ENCODE peak calls at places on chromosomes 11 and 22, in nine cellular contexts. D is right atrium auricular region, I is adipocyte, S is cardiac fibroblast, A is upper lobe of right lung, G is Caco-2, P is fibroblast of pulmonary artery, W is GM23338, O is DND-41. T is an unnamed sample.

GRCh38 chr11:116333193-116333592 is 439.6 kb downstream of the BUD13 start:
- DNase-seq in D (peak; percentile 34), I (no peak), S (no peak), A (no peak), G (no peak), P (no peak), W (no peak), O (no peak), T (no peak)

GRCh38 chr22:44392446-44392921 is 79.7 kb upstream of the SHISAL1 start:
- DNase-seq in D (no peak), I (no peak), S (no peak), A (peak; percentile 45), G (peak; percentile 12), P (no peak), W (no peak), O (no peak), T (no peak)

GRCh38 chr22:17706947-17707346 is 67.3 kb downstream of the BID start:
- DNase-seq in D (no peak), I (no peak), S (peak; percentile 14), A (no peak), G (no peak), P (no peak), W (no peak), O (no peak), T (no peak)

GRCh38 chr11:132653237-132653636 is 879.1 kb downstream of the OPCML start:
- DNase-seq in D (no peak), I (no peak), S (no peak), A (no peak), G (no peak), P (no peak), W (no peak), O (no peak), T (no peak)

GRCh38 chr11:57639321-57640067 is 10.2 kb downstream of the YPEL4 start:
- DNase-seq in D (no peak), I (peak; percentile 40), S (no peak), A (no peak), G (peak; percentile 70), P (peak; percentile 80), W (peak; percentile 99), O (peak; percentile 98), T (no peak)

GRCh38 chr22:32695451-32695891 is 106.0 kb upstream of the TIMP3 start:
- DNase-seq in D (no peak), I (peak; percentile 40), S (peak; percentile 80), A (no peak), G (peak; percentile 67), P (peak; percentile 54), W (no peak), O (no peak), T (no peak)

GRCh38 chr11:130157840-130158239 is 1.7 kb upstream of the ST14 start:
- DNase-seq in D (no peak), I (no peak), S (no peak), A (no peak), G (no peak), P (no peak), W (no peak), O (no peak), T (no peak)

GRCh38 chr11:62535802-62536201 is 10.8 kb downstream of the AHNAK start:
- DNase-seq in D (no peak), I (no peak), S (no peak), A (no peak), G (no peak), P (no peak), W (no peak), O (no peak), T (no peak)

GRCh38 chr11:77697865-77698264 is 60.3 kb upstream of the CLNS1A start:
- DNase-seq in D (no peak), I (no peak), S (no peak), A (no peak), G (no peak), P (no peak), W (no peak), O (no peak), T (no peak)

GRCh38 chr11:15114501-15115475 is at the start of gene INSC:
- DNase-seq in D (no peak), I (peak; percentile 52), S (no peak), A (no peak), G (no peak), P (no peak), W (peak; percentile 74), O (no peak), T (no peak)

DNA sequence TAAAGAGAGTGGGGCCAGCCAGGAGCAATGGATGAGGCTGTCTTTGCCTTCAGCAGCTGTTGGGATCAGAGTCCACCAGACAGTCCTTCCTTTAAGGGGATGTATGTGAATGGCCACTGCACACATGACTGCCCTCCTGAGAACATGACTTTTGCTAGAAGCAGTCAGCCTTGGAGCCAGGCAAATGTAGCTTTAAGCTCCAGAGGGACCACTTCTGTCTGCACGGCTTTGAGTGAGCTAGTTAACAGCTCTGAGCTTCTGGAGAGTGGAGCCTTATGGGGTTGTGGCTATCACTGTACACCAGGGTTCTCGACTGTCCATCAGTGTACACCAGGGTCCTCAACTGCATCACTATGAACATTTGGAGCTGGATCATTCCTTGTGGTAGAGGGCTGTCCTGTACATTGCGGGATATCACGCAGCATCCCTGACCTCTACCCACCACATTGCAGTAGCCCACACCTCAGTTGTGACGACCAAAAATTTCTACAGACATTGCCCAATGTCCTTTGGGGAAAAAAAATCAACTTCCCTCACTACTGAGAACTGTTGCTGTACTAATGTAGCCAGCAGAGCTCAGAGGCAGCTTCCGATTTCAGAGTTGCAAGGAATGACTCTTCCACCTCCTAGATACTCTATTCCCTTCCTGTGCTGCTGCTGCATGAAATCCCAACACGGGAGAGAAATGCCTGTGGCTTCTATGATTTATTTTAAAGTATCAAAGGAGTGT is 169.4 kb downstream of the MYO18B start:
- DNase-seq in D (no peak), I (no peak), S (no peak), A (no peak), G (no peak), P (no peak), W (no peak), O (no peak), T (no peak)
- H3K4me3 ChIP-seq in D (no peak overlapping the region), I (no peak overlapping the region), S (no peak overlapping the region), A (no peak overlapping the region), G (no peak overlapping the region), P (no peak overlapping the region), W (no peak overlapping the region), O (no peak overlapping the region), T (no peak overlapping the region)

GRCh38 chr11:8812438-8812837 is 98.6 kb upstream of the AKIP1 start:
- DNase-seq in D (peak; percentile 74), I (peak; percentile 45), S (peak; percentile 46), A (peak; percentile 87), G (no peak), P (peak; percentile 54), W (no peak), O (no peak), T (no peak)

GRCh38 chr11:8809605-8810272 is 101.2 kb upstream of the AKIP1 start:
- DNase-seq in D (no peak), I (peak; percentile 34), S (no peak), A (no peak), G (no peak), P (no peak), W (no peak), O (peak; percentile 46), T (no peak)

GRCh38 chr11:8809185-8809584 is 101.8 kb upstream of the AKIP1 start:
- DNase-seq in D (no peak), I (peak; percentile 45), S (no peak), A (no peak), G (no peak), P (no peak), W (no peak), O (no peak), T (no peak)

GRCh38 chr11:8811571-8811970 is 99.4 kb upstream of the AKIP1 start:
- DNase-seq in D (no peak), I (peak; percentile 69), S (peak; percentile 45), A (no peak), G (no peak), P (no peak), W (no peak), O (no peak), T (no peak)

GRCh38 chr11:8810331-8811301 is 100.4 kb upstream of the AKIP1 start:
- DNase-seq in D (peak; percentile 85), I (peak; percentile 89), S (peak; percentile 82), A (peak; percentile 91), G (no peak), P (peak; percentile 74), W (peak; percentile 89), O (no peak), T (no peak)
- H3K4me3 ChIP-seq in D (peak overlapping the region; percentile 69), I (peak overlapping the region; percentile 88), S (peak overlapping the region; percentile 53), A (peak overlapping the region; percentile 61), G (no peak overlapping the region), P (peak overlapping the region; percentile 73), W (peak overlapping the region; percentile 82), O (no peak overlapping the region), T (no peak overlapping the region)

GRCh38 chr11:5624489-5625278 is at the start of gene TRIM34:
- DNase-seq in D (peak; percentile 75), I (peak; percentile 87), S (peak; percentile 74), A (no peak), G (peak; percentile 76), P (peak; percentile 69), W (peak; percentile 76), O (peak; percentile 76), T (peak; percentile 85)

GRCh38 chr11:5622802-5623201 is 2.0 kb upstream of the TRIM34 start:
- DNase-seq in D (no peak), I (no peak), S (no peak), A (no peak), G (peak; percentile 57), P (no peak), W (no peak), O (no peak), T (no peak)

GRCh38 chr11:5621580-5621979 is 3.2 kb upstream of the TRIM34 start:
- DNase-seq in D (no peak), I (no peak), S (no peak), A (no peak), G (no peak), P (no peak), W (no peak), O (no peak), T (no peak)

GRCh38 chr11:5620606-5621521 is 3.9 kb upstream of the TRIM34 start:
- DNase-seq in D (no peak), I (peak; percentile 78), S (peak; percentile 91), A (no peak), G (peak; percentile 78), P (peak; percentile 82), W (no peak), O (no peak), T (no peak)

DNA sequence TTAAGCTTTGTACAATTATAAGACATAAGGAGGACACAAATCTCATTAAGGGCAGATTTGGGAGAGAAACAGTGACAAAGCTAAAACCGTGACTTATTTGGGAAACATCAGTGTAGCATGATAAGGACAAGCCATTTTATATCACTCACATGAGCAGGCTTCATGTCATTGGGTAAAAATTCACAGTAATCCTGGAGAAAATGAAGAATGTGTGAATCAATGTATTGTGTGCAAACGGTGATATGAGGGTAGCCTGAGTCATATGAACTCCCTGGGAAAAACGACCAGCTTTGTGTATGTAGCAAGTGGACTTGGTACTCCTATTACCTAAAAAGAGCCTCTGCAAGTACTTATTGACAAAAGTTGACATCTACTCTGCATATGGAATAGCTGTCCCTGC is 6.0 kb upstream of the TRIM34 start:
- DNase-seq in D (no peak), I (peak; percentile 49), S (peak; percentile 92), A (no peak), G (no peak), P (peak; percentile 68), W (no peak), O (no peak), T (no peak)
- H3K4me3 ChIP-seq in D (no peak overlapping the region), I (no peak overlapping the region), S (no peak overlapping the region), A (no peak overlapping the region), G (no peak overlapping the region), P (no peak overlapping the region), W (no peak overlapping the region), O (no peak overlapping the region), T (no peak overlapping the region)

DNA sequence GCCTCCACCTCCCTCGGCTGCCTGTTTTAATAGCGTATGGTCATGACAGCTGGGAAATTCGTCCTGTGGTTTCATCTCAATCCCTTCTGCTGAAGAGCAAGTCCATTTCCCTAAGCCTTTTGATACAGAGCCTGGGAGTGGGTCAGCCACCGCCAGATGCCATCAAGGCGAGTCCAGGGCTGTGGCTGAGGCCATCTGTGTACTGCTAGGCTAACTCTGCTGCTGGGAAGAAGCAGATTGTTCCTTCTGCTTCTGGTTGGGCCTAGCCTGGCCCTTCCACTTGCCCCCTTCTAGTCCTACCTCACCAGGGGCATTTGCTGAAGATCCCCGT is 26.8 kb downstream of the NECTIN1 start:
- DNase-seq in D (no peak), I (no peak), S (no peak), A (no peak), G (no peak), P (no peak), W (no peak), O (no peak), T (no peak)
- H3K4me3 ChIP-seq in D (no peak overlapping the region), I (no peak overlapping the region), S (no peak overlapping the region), A (no peak overlapping the region), G (no peak overlapping the region), P (no peak overlapping the region), W (no peak overlapping the region), O (no peak overlapping the region), T (no peak overlapping the region)

T was measured in GM12864.